ENCODE peak calls at places on chromosome 3, in five cellular contexts. One of them, this sample, is unnamed.

GRCh38 chr3:45464336-45464809 is 76.0 kb downstream of the LARS2 start:
- DNase-seq in WTC11: peak; percentile 53
- DNase-seq in HFFc6: no peak
- DNase-seq in cardiac muscle cell: peak; percentile 60
- DNase-seq in activated B cell treated with CpG ODN at 0.5 μM for 24 hours: no peak
- DNase-seq in this sample: no peak

GRCh38 chr3:22569570-22569969 is 633.6 kb upstream of the UBE2E2 start:
- DNase-seq in WTC11: no peak
- DNase-seq in HFFc6: no peak
- DNase-seq in cardiac muscle cell: no peak
- DNase-seq in activated B cell treated with CpG ODN at 0.5 μM for 24 hours: no peak
- DNase-seq in this sample: no peak

GRCh38 chr3:13325892-13326443 is 94.2 kb downstream of the NUP210 start:
- DNase-seq in WTC11: no peak
- DNase-seq in HFFc6: no peak
- DNase-seq in cardiac muscle cell: no peak
- DNase-seq in activated B cell treated with CpG ODN at 0.5 μM for 24 hours: no peak
- DNase-seq in this sample: no peak

GRCh38 chr3:189458536-189458935 is 172.7 kb upstream of the TP63 start:
- DNase-seq in WTC11: no peak
- DNase-seq in HFFc6: no peak
- DNase-seq in cardiac muscle cell: peak; percentile 59
- DNase-seq in activated B cell treated with CpG ODN at 0.5 μM for 24 hours: no peak
- DNase-seq in this sample: no peak

GRCh38 chr3:178320481-178321352 is 215.5 kb upstream of the KCNMB2 start:
- DNase-seq in WTC11: no peak
- DNase-seq in HFFc6: peak; percentile 49
- DNase-seq in cardiac muscle cell: peak; percentile 68
- DNase-seq in activated B cell treated with CpG ODN at 0.5 μM for 24 hours: no peak
- DNase-seq in this sample: peak; percentile 8

GRCh38 chr3:106217745-106218144 is 348.9 kb upstream of the CBLB start:
- DNase-seq in WTC11: no peak
- DNase-seq in HFFc6: no peak
- DNase-seq in cardiac muscle cell: no peak
- DNase-seq in activated B cell treated with CpG ODN at 0.5 μM for 24 hours: no peak
- DNase-seq in this sample: no peak

GRCh38 chr3:193225726-193226125 is 15.3 kb upstream of the PLAAT1 start:
- DNase-seq in WTC11: no peak
- DNase-seq in HFFc6: no peak
- DNase-seq in cardiac muscle cell: no peak
- DNase-seq in activated B cell treated with CpG ODN at 0.5 μM for 24 hours: no peak
- DNase-seq in this sample: no peak

GRCh38 chr3:177929310-177929709 is 606.9 kb upstream of the KCNMB2 start:
- DNase-seq in WTC11: no peak
- DNase-seq in HFFc6: peak; percentile 22
- DNase-seq in cardiac muscle cell: no peak
- DNase-seq in activated B cell treated with CpG ODN at 0.5 μM for 24 hours: no peak
- DNase-seq in this sample: no peak

GRCh38 chr3:153290278-153291015 is 128.4 kb downstream of the RAP2B start:
- DNase-seq in WTC11: no peak
- DNase-seq in HFFc6: no peak
- DNase-seq in cardiac muscle cell: no peak
- DNase-seq in activated B cell treated with CpG ODN at 0.5 μM for 24 hours: no peak
- DNase-seq in this sample: no peak

GRCh38 chr3:30259730-30260129 is 346.7 kb upstream of the TGFBR2 start:
- DNase-seq in WTC11: no peak
- DNase-seq in HFFc6: no peak
- DNase-seq in cardiac muscle cell: no peak
- DNase-seq in activated B cell treated with CpG ODN at 0.5 μM for 24 hours: no peak
- DNase-seq in this sample: no peak

GRCh38 chr3:170740726-170741591 is 129.0 kb downstream of the RPL22L1 start:
- DNase-seq in WTC11: no peak
- DNase-seq in HFFc6: peak; percentile 81
- DNase-seq in cardiac muscle cell: peak; percentile 89
- DNase-seq in activated B cell treated with CpG ODN at 0.5 μM for 24 hours: no peak
- DNase-seq in this sample: peak; percentile 82

GRCh38 chr3:184656991-184657669 is 54.7 kb downstream of the MAGEF1 start:
- DNase-seq in WTC11: no peak
- DNase-seq in HFFc6: peak; percentile 65
- DNase-seq in cardiac muscle cell: peak; percentile 67
- DNase-seq in activated B cell treated with CpG ODN at 0.5 μM for 24 hours: no peak
- DNase-seq in this sample: no peak

GRCh38 chr3:23805881-23806321 is at the start of gene UBE2E1:
- DNase-seq in WTC11: peak; percentile 57
- DNase-seq in HFFc6: peak; percentile 68
- DNase-seq in cardiac muscle cell: peak; percentile 84
- DNase-seq in activated B cell treated with CpG ODN at 0.5 μM for 24 hours: peak; percentile 68
- DNase-seq in this sample: peak; percentile 44

GRCh38 chr3:134419214-134419965 is 45.1 kb upstream of the AMOTL2 start:
- DNase-seq in WTC11: no peak
- DNase-seq in HFFc6: no peak
- DNase-seq in cardiac muscle cell: no peak
- DNase-seq in activated B cell treated with CpG ODN at 0.5 μM for 24 hours: no peak
- DNase-seq in this sample: no peak

GRCh38 chr3:15159501-15160136 is 46.4 kb upstream of the CAPN7 start:
- DNase-seq in WTC11: no peak
- DNase-seq in HFFc6: no peak
- DNase-seq in cardiac muscle cell: peak; percentile 7
- DNase-seq in activated B cell treated with CpG ODN at 0.5 μM for 24 hours: no peak
- DNase-seq in this sample: no peak

GRCh38 chr3:12618426-12618825 is 45.5 kb downstream of the RAF1 start:
- DNase-seq in WTC11: no peak
- DNase-seq in HFFc6: no peak
- DNase-seq in cardiac muscle cell: no peak
- DNase-seq in activated B cell treated with CpG ODN at 0.5 μM for 24 hours: no peak
- DNase-seq in this sample: no peak

GRCh38 chr3:30600572-30600971 is 5.8 kb upstream of the TGFBR2 start:
- DNase-seq in WTC11: no peak
- DNase-seq in HFFc6: no peak
- DNase-seq in cardiac muscle cell: no peak
- DNase-seq in activated B cell treated with CpG ODN at 0.5 μM for 24 hours: no peak
- DNase-seq in this sample: no peak

GRCh38 chr3:133361011-133361410 is 38.8 kb upstream of the BFSP2 start:
- DNase-seq in WTC11: no peak
- DNase-seq in HFFc6: no peak
- DNase-seq in cardiac muscle cell: no peak
- DNase-seq in activated B cell treated with CpG ODN at 0.5 μM for 24 hours: no peak
- DNase-seq in this sample: no peak

GRCh38 chr3:111517801-111518200 is 24.2 kb upstream of the CD96 start:
- DNase-seq in WTC11: no peak
- DNase-seq in HFFc6: no peak
- DNase-seq in cardiac muscle cell: no peak
- DNase-seq in activated B cell treated with CpG ODN at 0.5 μM for 24 hours: no peak
- DNase-seq in this sample: no peak

GRCh38 chr3:49788056-49788455 is 1.7 kb upstream of the IP6K1 start:
- DNase-seq in WTC11: no peak
- DNase-seq in HFFc6: no peak
- DNase-seq in cardiac muscle cell: no peak
- DNase-seq in activated B cell treated with CpG ODN at 0.5 μM for 24 hours: no peak
- DNase-seq in this sample: no peak

GRCh38 chr3:33474895-33475294 is 34.7 kb upstream of the UBP1 start:
- DNase-seq in WTC11: no peak
- DNase-seq in HFFc6: no peak
- DNase-seq in cardiac muscle cell: peak; percentile 8
- DNase-seq in activated B cell treated with CpG ODN at 0.5 μM for 24 hours: no peak
- DNase-seq in this sample: no peak

GRCh38 chr3:152398495-152398894 is 129.8 kb downstream of the MBNL1 start:
- DNase-seq in WTC11: no peak
- DNase-seq in HFFc6: no peak
- DNase-seq in cardiac muscle cell: peak; percentile 26
- DNase-seq in activated B cell treated with CpG ODN at 0.5 μM for 24 hours: no peak
- DNase-seq in this sample: no peak

GRCh38 chr3:186213946-186214345 is 105.1 kb upstream of the ETV5 start:
- DNase-seq in WTC11: no peak
- DNase-seq in HFFc6: peak; percentile 10
- DNase-seq in cardiac muscle cell: no peak
- DNase-seq in activated B cell treated with CpG ODN at 0.5 μM for 24 hours: no peak
- DNase-seq in this sample: no peak

GRCh38 chr3:171189394-171189793 is 162.9 kb upstream of the SLC2A2 start:
- DNase-seq in WTC11: no peak
- DNase-seq in HFFc6: no peak
- DNase-seq in cardiac muscle cell: no peak
- DNase-seq in activated B cell treated with CpG ODN at 0.5 μM for 24 hours: no peak
- DNase-seq in this sample: no peak

GRCh38 chr3:40745381-40746106 is 220.8 kb downstream of the ZNF621 start:
- DNase-seq in WTC11: no peak
- DNase-seq in HFFc6: no peak
- DNase-seq in cardiac muscle cell: no peak
- DNase-seq in activated B cell treated with CpG ODN at 0.5 μM for 24 hours: no peak
- DNase-seq in this sample: no peak

GRCh38 chr3:186949281-186949982 is 19.1 kb downstream of the ST6GAL1 start:
- DNase-seq in WTC11: no peak
- DNase-seq in HFFc6: no peak
- DNase-seq in cardiac muscle cell: no peak
- DNase-seq in activated B cell treated with CpG ODN at 0.5 μM for 24 hours: no peak
- DNase-seq in this sample: no peak

GRCh38 chr3:29065211-29065785 is 215.6 kb upstream of the RBMS3 start:
- DNase-seq in WTC11: peak; percentile 45
- DNase-seq in HFFc6: peak; percentile 98
- DNase-seq in cardiac muscle cell: peak; percentile 97
- DNase-seq in activated B cell treated with CpG ODN at 0.5 μM for 24 hours: no peak
- DNase-seq in this sample: peak; percentile 99

GRCh38 chr3:134018406-134018805 is 11.3 kb downstream of the SLCO2A1 start:
- DNase-seq in WTC11: no peak
- DNase-seq in HFFc6: no peak
- DNase-seq in cardiac muscle cell: peak; percentile 57
- DNase-seq in activated B cell treated with CpG ODN at 0.5 μM for 24 hours: no peak
- DNase-seq in this sample: no peak

GRCh38 chr3:170603770-170604510 is 18.1 kb upstream of the SLC7A14 start:
- DNase-seq in WTC11: no peak
- DNase-seq in HFFc6: no peak
- DNase-seq in cardiac muscle cell: peak; percentile 45
- DNase-seq in activated B cell treated with CpG ODN at 0.5 μM for 24 hours: no peak
- DNase-seq in this sample: no peak

GRCh38 chr3:131363275-131363674 is 18.3 kb upstream of the NUDT16 start:
- DNase-seq in WTC11: no peak
- DNase-seq in HFFc6: no peak
- DNase-seq in cardiac muscle cell: no peak
- DNase-seq in activated B cell treated with CpG ODN at 0.5 μM for 24 hours: no peak
- DNase-seq in this sample: no peak

GRCh38 chr3:52028572-52028971 is 27.8 kb downstream of the DUSP7 start:
- DNase-seq in WTC11: no peak
- DNase-seq in HFFc6: no peak
- DNase-seq in cardiac muscle cell: no peak
- DNase-seq in activated B cell treated with CpG ODN at 0.5 μM for 24 hours: no peak
- DNase-seq in this sample: no peak

GRCh38 chr3:188792788-188793187 is 379.0 kb upstream of the TPRG1 start:
- DNase-seq in WTC11: peak; percentile 48
- DNase-seq in HFFc6: no peak
- DNase-seq in cardiac muscle cell: peak; percentile 56
- DNase-seq in activated B cell treated with CpG ODN at 0.5 μM for 24 hours: no peak
- DNase-seq in this sample: no peak

GRCh38 chr3:155871746-155872158 is 1.3 kb downstream of the GMPS start:
- DNase-seq in WTC11: no peak
- DNase-seq in HFFc6: no peak
- DNase-seq in cardiac muscle cell: no peak
- DNase-seq in activated B cell treated with CpG ODN at 0.5 μM for 24 hours: no peak
- DNase-seq in this sample: no peak

GRCh38 chr3:186705882-186706780 is 11.0 kb upstream of the KNG1 start:
- DNase-seq in WTC11: no peak
- DNase-seq in HFFc6: no peak
- DNase-seq in cardiac muscle cell: no peak
- DNase-seq in activated B cell treated with CpG ODN at 0.5 μM for 24 hours: no peak
- DNase-seq in this sample: no peak

GRCh38 chr3:160331127-160331937 is 67.7 kb downstream of the IFT80 start:
- DNase-seq in WTC11: no peak
- DNase-seq in HFFc6: peak; percentile 69
- DNase-seq in cardiac muscle cell: peak; percentile 91
- DNase-seq in activated B cell treated with CpG ODN at 0.5 μM for 24 hours: no peak
- DNase-seq in this sample: peak; percentile 71

GRCh38 chr3:160618878-160619277 is 53.5 kb upstream of the KPNA4 start:
- DNase-seq in WTC11: no peak
- DNase-seq in HFFc6: no peak
- DNase-seq in cardiac muscle cell: no peak
- DNase-seq in activated B cell treated with CpG ODN at 0.5 μM for 24 hours: no peak
- DNase-seq in this sample: no peak

GRCh38 chr3:13556214-13556613 is 7.3 kb downstream of the FBLN2 start:
- DNase-seq in WTC11: no peak
- DNase-seq in HFFc6: no peak
- DNase-seq in cardiac muscle cell: no peak
- DNase-seq in activated B cell treated with CpG ODN at 0.5 μM for 24 hours: no peak
- DNase-seq in this sample: no peak

GRCh38 chr3:88057650-88058321 is 1.0 kb downstream of the CGGBP1 start:
- DNase-seq in WTC11: no peak
- DNase-seq in HFFc6: peak; percentile 6
- DNase-seq in cardiac muscle cell: peak; percentile 54
- DNase-seq in activated B cell treated with CpG ODN at 0.5 μM for 24 hours: no peak
- DNase-seq in this sample: no peak
- TF ChIP-seq CTCF in WTC11: no peak
- TF ChIP-seq CTCF in HFFc6: peak; percentile 39
- TF ChIP-seq CTCF in cardiac muscle cell: peak; percentile 25
- TF ChIP-seq CTCF in activated B cell treated with CpG ODN at 0.5 μM for 24 hours: no peak
- TF ChIP-seq CTCF in this sample: peak; percentile 44

GRCh38 chr3:195855471-195856409 is 44.0 kb upstream of the MUC4 start:
- DNase-seq in WTC11: no peak
- DNase-seq in HFFc6: no peak
- DNase-seq in cardiac muscle cell: no peak
- DNase-seq in activated B cell treated with CpG ODN at 0.5 μM for 24 hours: no peak
- DNase-seq in this sample: no peak
- TF ChIP-seq CTCF in WTC11: no peak
- TF ChIP-seq CTCF in HFFc6: peak; percentile 20
- TF ChIP-seq CTCF in cardiac muscle cell: no peak
- TF ChIP-seq CTCF in activated B cell treated with CpG ODN at 0.5 μM for 24 hours: no peak
- TF ChIP-seq CTCF in this sample: no peak

GRCh38 chr3:70543493-70543892 is 231.1 kb upstream of the MDFIC2 start:
- DNase-seq in WTC11: no peak
- DNase-seq in HFFc6: no peak
- DNase-seq in cardiac muscle cell: peak; percentile 8
- DNase-seq in activated B cell treated with CpG ODN at 0.5 μM for 24 hours: no peak
- DNase-seq in this sample: no peak

GRCh38 chr3:70539908-70540307 is 227.5 kb upstream of the MDFIC2 start:
- DNase-seq in WTC11: no peak
- DNase-seq in HFFc6: no peak
- DNase-seq in cardiac muscle cell: no peak
- DNase-seq in activated B cell treated with CpG ODN at 0.5 μM for 24 hours: no peak
- DNase-seq in this sample: no peak
- TF ChIP-seq CTCF in WTC11: no peak
- TF ChIP-seq CTCF in HFFc6: peak; percentile 58
- TF ChIP-seq CTCF in cardiac muscle cell: peak; percentile 32
- TF ChIP-seq CTCF in activated B cell treated with CpG ODN at 0.5 μM for 24 hours: no peak
- TF ChIP-seq CTCF in this sample: no peak

DNA sequence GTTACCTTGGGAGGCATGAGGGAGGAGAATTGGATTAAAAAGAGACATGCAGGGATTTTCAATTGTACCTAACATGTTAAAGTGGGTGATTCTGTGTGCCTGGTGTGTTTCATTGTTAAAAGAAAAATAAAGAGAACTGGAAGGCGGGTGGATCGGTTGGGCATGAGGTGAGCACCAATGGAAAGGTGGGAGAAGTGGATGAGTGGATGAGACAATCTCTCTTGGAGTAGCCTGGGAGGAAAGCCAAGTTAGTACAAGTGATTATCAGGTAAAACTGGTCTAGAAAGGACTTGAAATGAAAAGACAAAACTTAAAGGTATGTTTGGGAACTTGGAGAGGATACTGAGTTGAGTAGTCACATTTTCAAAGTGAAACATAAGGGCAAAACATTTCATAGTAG is 12.1 kb downstream of the VEPH1 start:
- DNase-seq in WTC11: no peak
- DNase-seq in HFFc6: no peak
- DNase-seq in cardiac muscle cell: no peak
- DNase-seq in activated B cell treated with CpG ODN at 0.5 μM for 24 hours: no peak
- DNase-seq in this sample: no peak
- TF ChIP-seq CTCF in WTC11: no peak
- TF ChIP-seq CTCF in HFFc6: no peak
- TF ChIP-seq CTCF in cardiac muscle cell: no peak
- TF ChIP-seq CTCF in activated B cell treated with CpG ODN at 0.5 μM for 24 hours: no peak
- TF ChIP-seq CTCF in this sample: no peak

This sample was measured in AG09319.